ENCODE peak calls at places on chromosome 11, in five cellular contexts. I is NCI-H1694 treated with DMSO at 0.1 percent for 48 hours, E is RPMI7951, D is lower lobe of right lung, G is B cell. R is an unnamed sample.

GRCh38 chr11:129249351-129249750 is 57.2 kb upstream of the ARHGAP32 start:
- DNase-seq in D (no peak), G (no peak), I (no peak), E (peak; percentile 90), R (no peak)

GRCh38 chr11:66554602-66555001 is 7.9 kb downstream of the ACTN3 start:
- DNase-seq in D (no peak), G (no peak), I (no peak), E (no peak), R (no peak)

GRCh38 chr11:10564692-10565318 is 3.7 kb downstream of the LYVE1 start:
- DNase-seq in E (peak; percentile 25), G (peak; percentile 46), D (no peak), I (no peak), R (no peak)

GRCh38 chr11:35619754-35620640 is 1.7 kb downstream of the FJX1 start:
- DNase-seq in I (peak; percentile 44), G (no peak), E (peak; percentile 38), D (peak; percentile 46), R (no peak)

GRCh38 chr11:72789493-72790131 is 4.2 kb downstream of the STARD10 start:
- DNase-seq in I (no peak), G (no peak), E (peak; percentile 44), D (no peak), R (no peak)

GRCh38 chr11:125443767-125444311 is 52.2 kb downstream of the FEZ1 start:
- DNase-seq in I (no peak), D (no peak), E (no peak), G (no peak), R (no peak)

GRCh38 chr11:71101046-71101445 is 151.3 kb downstream of the SHANK2 start:
- DNase-seq in G (no peak), I (no peak), D (no peak), E (no peak), R (no peak)

GRCh38 chr11:17219016-17219415 is 11.2 kb upstream of the PIK3C2A start:
- DNase-seq in G (no peak), D (no peak), E (no peak), I (no peak), R (no peak)

GRCh38 chr11:109514313-109515018 is 92.5 kb downstream of the C11orf87 start:
- DNase-seq in D (no peak), G (no peak), E (no peak), I (no peak), R (no peak)

GRCh38 chr11:70054020-70054419 is 24.1 kb upstream of the ANO1 start:
- DNase-seq in I (no peak), G (no peak), D (no peak), E (no peak), R (no peak)

GRCh38 chr11:65478411-65479183 is 20.2 kb upstream of the MALAT1 start:
- DNase-seq in E (no peak), I (no peak), D (peak; percentile 64), G (no peak), R (no peak)

GRCh38 chr11:126132319-126132718 is 69.7 kb upstream of the CDON start:
- DNase-seq in D (peak; percentile 89), G (no peak), I (peak; percentile 14), E (peak; percentile 47), R (no peak)

GRCh38 chr11:97909544-97910394 is 1111.0 kb upstream of the CNTN5 start:
- DNase-seq in G (no peak), I (no peak), E (peak; percentile 8), D (no peak), R (no peak)

GRCh38 chr11:86064236-86064803 is 4.6 kb downstream of the PICALM start:
- DNase-seq in D (no peak), I (no peak), E (no peak), G (no peak), R (no peak)

GRCh38 chr11:120235024-120235628 is 4.8 kb upstream of the POU2F3 start:
- DNase-seq in I (no peak), E (no peak), D (peak; percentile 76), G (no peak), R (peak; percentile 37)

GRCh38 chr11:42172441-42172840 is 713.0 kb upstream of the LRRC4C start:
- DNase-seq in D (no peak), I (no peak), G (no peak), E (no peak), R (no peak)

GRCh38 chr11:59551651-59552521 is 40.5 kb downstream of the OR4D9 start:
- DNase-seq in E (peak; percentile 73), I (peak; percentile 32), G (no peak), D (no peak), R (no peak)

GRCh38 chr11:110425751-110426545 is 3.8 kb upstream of the FDX1 start:
- DNase-seq in I (peak; percentile 14), E (peak; percentile 43), D (no peak), G (no peak), R (no peak)

GRCh38 chr11:10261821-10262220 is 32.2 kb downstream of the SBF2 start:
- DNase-seq in I (no peak), D (no peak), G (no peak), E (peak; percentile 2), R (no peak)

GRCh38 chr11:76622481-76623094 is 48.0 kb downstream of the LRRC32 start:
- DNase-seq in I (no peak), G (no peak), E (no peak), D (no peak), R (no peak)

GRCh38 chr11:82858556-82859091 is 41.6 kb downstream of the PRCP start:
- DNase-seq in G (no peak), I (no peak), E (peak; percentile 64), D (no peak), R (no peak)

GRCh38 chr11:41461057-41461681 is 1.7 kb upstream of the LRRC4C start:
- DNase-seq in E (peak; percentile 1), D (no peak), I (peak; percentile 0), G (no peak), R (no peak)

GRCh38 chr11:70604221-70604620 is 205.9 kb downstream of the CTTN start:
- DNase-seq in D (peak; percentile 25), I (no peak), G (no peak), E (no peak), R (no peak)

GRCh38 chr11:116826751-116827431 is 2.8 kb upstream of the APOC3 start:
- DNase-seq in G (peak; percentile 28), I (no peak), D (no peak), E (no peak), R (no peak)

GRCh38 chr11:27532652-27533325 is 26.2 kb upstream of the LIN7C start:
- DNase-seq in G (no peak), I (no peak), D (no peak), E (no peak), R (no peak)

GRCh38 chr11:107018274-107018901 is at the start of gene GUCY1A2:
- DNase-seq in G (no peak), D (peak; percentile 42), I (no peak), E (no peak), R (no peak)

GRCh38 chr11:8168485-8169257 is at the start of gene RIC3:
- DNase-seq in I (peak; percentile 4), E (no peak), G (peak; percentile 71), D (peak; percentile 60), R (peak; percentile 29)

GRCh38 chr11:118911880-118912741 is 13.6 kb downstream of the BCL9L start:
- DNase-seq in E (peak; percentile 93), D (no peak), I (no peak), G (no peak), R (peak; percentile 43)

GRCh38 chr11:93143186-93143585 is 54.6 kb downstream of the SLC36A4 start:
- DNase-seq in G (no peak), I (no peak), E (no peak), D (no peak), R (no peak)

GRCh38 chr11:125624756-125625213 is at the start of gene CHEK1:
- DNase-seq in E (no peak), I (no peak), D (no peak), G (no peak), R (no peak)

GRCh38 chr11:61890536-61891330 is 612 bp downstream of the FADS3 start:
- DNase-seq in E (peak; percentile 84), I (no peak), D (peak; percentile 74), G (peak; percentile 63), R (no peak)

GRCh38 chr11:88979641-88980040 is 86.1 kb downstream of the GRM5 start:
- DNase-seq in I (no peak), G (no peak), D (no peak), E (no peak), R (no peak)

GRCh38 chr11:14232652-14233051 is 126.3 kb downstream of the RRAS2 start:
- DNase-seq in D (no peak), E (no peak), I (no peak), G (no peak), R (no peak)

GRCh38 chr11:73454987-73455386 is 78.8 kb downstream of the RELT start:
- DNase-seq in E (no peak), D (no peak), G (no peak), I (no peak), R (no peak)

GRCh38 chr11:94175545-94175944 is 46.9 kb downstream of the PANX1 start:
- DNase-seq in E (peak; percentile 76), I (no peak), D (no peak), G (no peak), R (no peak)

GRCh38 chr11:128451651-128452470 is 135.5 kb downstream of the ETS1 start:
- DNase-seq in E (peak; percentile 58), D (peak; percentile 74), I (no peak), G (no peak), R (no peak)

GRCh38 chr11:108897071-108897481 is 232.2 kb downstream of the DDX10 start:
- DNase-seq in E (peak; percentile 58), D (no peak), I (no peak), G (no peak), R (no peak)

GRCh38 chr11:85822814-85823213 is 11.9 kb upstream of the SYTL2 start:
- DNase-seq in I (no peak), E (peak; percentile 84), D (no peak), G (no peak), R (no peak)

GRCh38 chr11:34427171-34427805 is 11.4 kb upstream of the CAT start:
- DNase-seq in E (peak; percentile 91), D (no peak), I (no peak), G (no peak), R (no peak)

R was measured in T-cell.